ENCODE peak calls at places on chromosomes 13 and 19, in four cellular contexts. O is dorsolateral prefrontal cortex, U is heart left ventricle, W is GM12865. D is an unnamed sample.

GRCh38 chr13:112637017-112637801 is 49.3 kb upstream of the TUBGCP3 start:
- DNase-seq in O (no peak), W (no peak), U (no peak), D (no peak)

GRCh38 chr13:81393110-81393509 is 1052.2 kb upstream of the SPRY2 start:
- DNase-seq in U (no peak), W (no peak), O (no peak), D (no peak)

GRCh38 chr13:40026174-40026585 is 370.7 kb downstream of the COG6 start:
- DNase-seq in W (peak), O (no peak), U (no peak), D (no peak)

GRCh38 chr19:16416574-16416973 is 55.2 kb downstream of the EPS15L1 start:
- DNase-seq in W (no peak), U (no peak), O (no peak), D (no peak)

GRCh38 chr19:40281381-40282208 is 3.5 kb downstream of the AKT2 start:
- DNase-seq in U (no peak), W (no peak), O (no peak), D (no peak)

GRCh38 chr19:17777840-17778620 is 16.9 kb upstream of the B3GNT3 start:
- DNase-seq in O (no peak), W (peak), U (no peak), D (no peak)

GRCh38 chr19:2503521-2504109 is 27.7 kb downstream of the GADD45B start:
- DNase-seq in W (no peak), O (no peak), U (no peak), D (peak)

GRCh38 chr13:34412817-34413365 is 529.2 kb upstream of the NBEA start:
- DNase-seq in W (no peak), U (no peak), O (no peak), D (peak)

GRCh38 chr19:33795370-33796163 is 1.1 kb upstream of the KCTD15 start:
- DNase-seq in W (peak), O (peak), U (peak), D (peak)

GRCh38 chr13:34719060-34719875 is 222.8 kb upstream of the NBEA start:
- DNase-seq in U (no peak), O (no peak), W (no peak), D (no peak)

GRCh38 chr19:2179095-2179494 is 15.4 kb downstream of the DOT1L start:
- DNase-seq in U (no peak), O (no peak), W (no peak), D (no peak)

GRCh38 chr19:30664358-30665058 is 292.3 kb downstream of the ZNF536 start:
- DNase-seq in O (no peak), U (peak), W (no peak), D (no peak)

GRCh38 chr19:16609511-16609910 is 18.5 kb downstream of the MED26 start:
- DNase-seq in U (no peak), O (no peak), W (no peak), D (no peak)

GRCh38 chr13:102596147-102597028 is at the start of gene TPP2:
- DNase-seq in O (peak), U (peak), W (peak), D (peak)
- TF ChIP-seq CTCF in O (no peak), U (no peak), W (no peak), D (no peak)

GRCh38 chr13:59680429-59681024 is 483.2 kb downstream of the DIAPH3 start:
- DNase-seq in U (no peak), W (peak), O (no peak), D (no peak)
- TF ChIP-seq CTCF in U (peak), W (peak), O (peak), D (no peak)

GRCh38 chr19:4690362-4690761 is 20.2 kb upstream of the MYDGF start:
- DNase-seq in O (no peak), U (no peak), W (no peak), D (no peak)
- TF ChIP-seq CTCF in O (no peak), U (no peak), W (no peak), D (no peak)

DNA sequence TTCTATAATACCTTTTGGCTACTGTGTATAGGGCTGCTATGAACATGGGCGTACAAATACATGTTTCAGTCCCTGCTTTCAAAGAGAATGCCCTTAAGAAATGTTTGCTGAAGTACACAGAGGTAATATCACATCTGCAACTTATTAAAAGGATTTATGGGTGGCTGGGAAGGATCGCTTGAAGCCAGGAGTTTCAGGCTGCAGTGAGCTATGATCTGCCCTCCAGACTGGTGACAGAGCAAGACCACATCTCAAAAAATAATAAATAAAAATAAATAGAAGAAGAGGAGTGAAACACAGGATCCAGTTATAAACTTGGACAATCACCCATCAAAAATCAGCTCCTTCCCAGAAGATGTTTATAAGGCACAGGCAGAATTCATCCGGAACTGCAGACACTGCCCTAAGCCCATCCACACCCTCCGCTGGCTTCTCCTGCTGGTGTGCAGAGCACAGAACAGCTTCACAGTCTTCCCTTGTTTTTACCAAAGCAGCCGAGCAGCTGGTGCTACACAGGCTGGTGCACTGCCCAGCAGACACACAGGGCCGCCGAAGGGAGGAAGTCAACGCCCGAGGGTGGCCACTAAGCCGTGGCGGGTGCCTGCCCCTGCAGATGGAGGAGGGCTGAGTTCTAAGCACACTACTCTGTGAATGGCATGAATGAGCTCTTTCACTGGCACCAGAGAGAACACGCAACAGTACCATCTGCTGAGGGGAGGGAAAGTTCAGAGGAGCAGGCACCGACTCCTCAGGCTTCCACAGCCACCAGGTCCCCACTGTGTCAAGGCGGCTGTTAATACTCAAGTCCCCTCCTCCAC is 44.0 kb downstream of the BRD4 start:
- DNase-seq in O (peak), U (no peak), W (peak), D (no peak)
- TF ChIP-seq CTCF in O (no peak), U (no peak), W (no peak), D (no peak)

D was measured in Calu3.